ENCODE peak calls at places on chromosomes 16 and 17, in eight cellular contexts. R, I, E, O, U, Z, S and J are unnamed samples.

GRCh38 chr17:61294777-61295176 is 104.9 kb upstream of the TBX2 start:
- DNase-seq in R (no peak), I (no peak), E (no peak), O (peak), U (no peak), Z (no peak), S (no peak), J (peak)

GRCh38 chr17:45234641-45235040 is 13.0 kb downstream of the FMNL1 start:
- DNase-seq in R (peak), I (no peak), E (no peak), O (peak), U (no peak), Z (no peak), S (no peak), J (peak)

GRCh38 chr16:24851700-24852099 is 5.9 kb downstream of the SLC5A11 start:
- DNase-seq in R (no peak), I (no peak), E (no peak), O (no peak), U (no peak), Z (no peak), S (no peak), J (no peak)

GRCh38 chr16:85535352-85536072 is 77.6 kb upstream of the GSE1 start:
- DNase-seq in R (no peak), I (no peak), E (no peak), O (no peak), U (no peak), Z (no peak), S (no peak), J (no peak)

GRCh38 chr17:72560303-72561247 is 439.8 kb downstream of the SOX9 start:
- DNase-seq in R (peak), I (no peak), E (peak), O (peak), U (no peak), Z (no peak), S (no peak), J (peak)

GRCh38 chr16:35102780-35103403 is 1643.5 kb downstream of the TP53TG3F start:
- DNase-seq in R (no peak), I (no peak), E (no peak), O (no peak), U (no peak), Z (no peak), S (no peak), J (peak)

GRCh38 chr16:77376358-77376757 is 58.5 kb downstream of the ADAMTS18 start:
- DNase-seq in R (no peak), I (no peak), E (no peak), O (no peak), U (no peak), Z (no peak), S (no peak), J (peak)

GRCh38 chr16:49495596-49496355 is 122.2 kb downstream of the C16orf78 start:
- DNase-seq in R (no peak), I (no peak), E (no peak), O (no peak), U (no peak), Z (no peak), S (no peak), J (no peak)

GRCh38 chr17:63697341-63698286 is 2.3 kb downstream of the LIMD2 start:
- DNase-seq in R (peak), I (no peak), E (no peak), O (peak), U (no peak), Z (peak), S (peak), J (peak)

GRCh38 chr17:1712271-1712670 is 2.1 kb upstream of the TLCD2 start:
- DNase-seq in R (no peak), I (no peak), E (no peak), O (no peak), U (no peak), Z (no peak), S (no peak), J (no peak)

GRCh38 chr17:56798916-56799315 is 34.8 kb downstream of the C17orf67 start:
- DNase-seq in R (no peak), I (no peak), E (no peak), O (peak), U (no peak), Z (no peak), S (no peak), J (no peak)

GRCh38 chr17:40561871-40562611 is 3.2 kb downstream of the CCR7 start:
- DNase-seq in R (peak), I (no peak), E (no peak), O (no peak), U (no peak), Z (no peak), S (no peak), J (peak)

GRCh38 chr17:79556263-79556662 is 54.6 kb downstream of the RBFOX3 start:
- DNase-seq in R (no peak), I (no peak), E (no peak), O (no peak), U (no peak), Z (no peak), S (no peak), J (no peak)

GRCh38 chr16:89431158-89431584 is 59.2 kb downstream of the ANKRD11 start:
- DNase-seq in R (no peak), I (peak), E (no peak), O (peak), U (peak), Z (no peak), S (no peak), J (no peak)

GRCh38 chr16:12462690-12463646 is 340.7 kb downstream of the CPPED1 start:
- DNase-seq in R (no peak), I (no peak), E (no peak), O (peak), U (peak), Z (no peak), S (no peak), J (peak)

GRCh38 chr17:6059406-6059805 is 10.8 kb upstream of the WSCD1 start:
- DNase-seq in R (no peak), I (no peak), E (no peak), O (no peak), U (no peak), Z (no peak), S (no peak), J (no peak)

GRCh38 chr16:31206776-31207175 is 4.2 kb upstream of the PYCARD start:
- DNase-seq in R (no peak), I (no peak), E (no peak), O (no peak), U (no peak), Z (no peak), S (no peak), J (no peak)

GRCh38 chr16:80899804-80900592 is 95.6 kb upstream of the CDYL2 start:
- DNase-seq in R (no peak), I (no peak), E (no peak), O (peak), U (peak), Z (peak), S (no peak), J (peak)

GRCh38 chr16:65392831-65393565 is 271.1 kb upstream of the CDH11 start:
- DNase-seq in R (no peak), I (no peak), E (no peak), O (no peak), U (no peak), Z (peak), S (no peak), J (no peak)

GRCh38 chr16:1293921-1294656 is 15.3 kb upstream of the UBE2I start:
- DNase-seq in R (no peak), I (no peak), E (no peak), O (peak), U (no peak), Z (no peak), S (no peak), J (no peak)

GRCh38 chr16:57358527-57359095 is at the start of gene CCL22:
- DNase-seq in R (peak), I (no peak), E (no peak), O (no peak), U (no peak), Z (no peak), S (no peak), J (no peak)

GRCh38 chr17:29059281-29059680 is 16.3 kb downstream of the PIPOX start:
- DNase-seq in R (no peak), I (no peak), E (no peak), O (no peak), U (no peak), Z (no peak), S (no peak), J (peak)

GRCh38 chr16:57530104-57530522 is 6.3 kb downstream of the CCDC102A start:
- DNase-seq in R (peak), I (no peak), E (no peak), O (no peak), U (no peak), Z (no peak), S (peak), J (peak)

GRCh38 chr17:21215935-21216334 is 2.0 kb upstream of the TMEM11 start:
- DNase-seq in R (no peak), I (no peak), E (no peak), O (no peak), U (no peak), Z (no peak), S (no peak), J (no peak)

GRCh38 chr17:12041316-12041715 is 20.6 kb downstream of the MAP2K4 start:
- DNase-seq in R (no peak), I (peak), E (no peak), O (no peak), U (peak), Z (no peak), S (no peak), J (no peak)

GRCh38 chr16:72921106-72921505 is 126.8 kb downstream of the ZFHX3 start:
- DNase-seq in R (no peak), I (no peak), E (no peak), O (no peak), U (no peak), Z (no peak), S (no peak), J (no peak)

GRCh38 chr17:45225964-45226530 is 4.4 kb downstream of the FMNL1 start:
- DNase-seq in R (peak), I (no peak), E (no peak), O (no peak), U (no peak), Z (peak), S (peak), J (no peak)

GRCh38 chr17:76497979-76498885 is 3.0 kb downstream of the RHBDF2 start:
- DNase-seq in R (no peak), I (no peak), E (no peak), O (peak), U (peak), Z (peak), S (no peak), J (no peak)

GRCh38 chr16:84175351-84176081 is 11.3 kb downstream of the TAF1C start:
- DNase-seq in R (peak), I (no peak), E (peak), O (peak), U (no peak), Z (peak), S (peak), J (peak)

GRCh38 chr16:86975445-86975844 is 341.7 kb downstream of the C16orf95 start:
- DNase-seq in R (no peak), I (no peak), E (no peak), O (peak), U (no peak), Z (peak), S (no peak), J (peak)